ENCODE peak calls at places on chromosomes 3 and 15, in ten cellular contexts. U is uterus, P is RWPE1, Z is GM13976, F is GM06990, B is WTC11, V is left ventricle myocardium inferior, G is Calu3, M is thoracic aorta, S is endothelial cell. N is an unnamed sample.

GRCh38 chr15:83612226-83612625 is 41.7 kb upstream of the ADAMTSL3 start:
- DNase-seq in U (no peak), P (peak; percentile 12), Z (no peak), F (no peak), B (no peak), V (no peak), G (no peak), M (no peak), S (no peak), N (no peak)

GRCh38 chr3:37833790-37834189 is 27.9 kb upstream of the CTDSPL start:
- DNase-seq in U (no peak), P (no peak), Z (no peak), F (no peak), B (no peak), V (no peak), G (peak; percentile 11), M (no peak), S (peak; percentile 25), N (no peak)

GRCh38 chr3:25472153-25472552 is 44.1 kb downstream of the RARB start:
- DNase-seq in U (no peak), P (no peak), Z (no peak), F (no peak), B (no peak), V (no peak), G (no peak), M (no peak), S (no peak), N (no peak)

GRCh38 chr3:115401891-115402501 is 221.3 kb upstream of the GAP43 start:
- DNase-seq in U (no peak), P (no peak), Z (no peak), F (no peak), B (no peak), V (no peak), G (no peak), M (no peak), S (no peak), N (no peak)

GRCh38 chr3:128804017-128804816 is 75.2 kb upstream of the ACAD9 start:
- DNase-seq in U (no peak), P (no peak), Z (peak; percentile 84), F (peak; percentile 71), B (no peak), V (no peak), G (no peak), M (no peak), S (peak; percentile 32), N (peak; percentile 21)

GRCh38 chr15:27601239-27601942 is 497.7 kb downstream of the OCA2 start:
- DNase-seq in U (no peak), P (no peak), Z (no peak), F (no peak), B (no peak), V (no peak), G (no peak), M (no peak), S (no peak), N (no peak)

GRCh38 chr15:25691544-25692430 is 171.3 kb downstream of the ATP10A start:
- DNase-seq in U (peak; percentile 18), P (no peak), Z (no peak), F (no peak), B (no peak), V (no peak), G (no peak), M (no peak), S (no peak), N (no peak)

GRCh38 chr3:22157848-22158247 is 406.8 kb upstream of the ZNF385D start:
- DNase-seq in U (no peak), P (no peak), Z (no peak), F (no peak), B (no peak), V (no peak), G (no peak), M (no peak), S (no peak), N (no peak)

GRCh38 chr15:70353606-70354259 is 256.0 kb upstream of the TLE3 start:
- DNase-seq in U (no peak), P (no peak), Z (no peak), F (no peak), B (no peak), V (no peak), G (no peak), M (no peak), S (no peak), N (no peak)

GRCh38 chr3:170414202-170414663 is 4.4 kb upstream of the CLDN11 start:
- DNase-seq in U (peak; percentile 45), P (peak; percentile 59), Z (peak; percentile 61), F (no peak), B (peak; percentile 41), V (no peak), G (peak; percentile 55), M (no peak), S (peak; percentile 32), N (no peak)

GRCh38 chr3:38645601-38646000 is 3.9 kb downstream of the SCN5A start:
- DNase-seq in U (no peak), P (no peak), Z (peak; percentile 12), F (no peak), B (no peak), V (peak; percentile 66), G (no peak), M (no peak), S (no peak), N (no peak)

GRCh38 chr3:129317876-129318275 is 39.2 kb downstream of the HMCES start:
- DNase-seq in U (no peak), P (no peak), Z (no peak), F (no peak), B (no peak), V (no peak), G (no peak), M (no peak), S (no peak), N (no peak)

GRCh38 chr3:12508316-12508715 is 24.0 kb downstream of the TSEN2 start:
- DNase-seq in U (peak; percentile 36), P (peak; percentile 79), Z (no peak), F (no peak), B (no peak), V (no peak), G (no peak), M (peak; percentile 59), S (no peak), N (no peak)

GRCh38 chr15:56327721-56328502 is 37.3 kb upstream of the TEX9 start:
- DNase-seq in U (no peak), P (peak; percentile 58), Z (no peak), F (no peak), B (no peak), V (no peak), G (no peak), M (no peak), S (no peak), N (no peak)

GRCh38 chr3:107794664-107795443 is 272.1 kb downstream of the BBX start:
- DNase-seq in U (peak; percentile 51), P (peak; percentile 4), Z (no peak), F (no peak), B (no peak), V (no peak), G (no peak), M (no peak), S (no peak), N (no peak)

GRCh38 chr3:58725326-58725853 is 58.8 kb upstream of the FAM3D start:
- DNase-seq in U (no peak), P (no peak), Z (no peak), F (no peak), B (no peak), V (no peak), G (no peak), M (no peak), S (no peak), N (no peak)

GRCh38 chr15:87779746-87780145 is 476.8 kb downstream of the NTRK3 start:
- DNase-seq in U (no peak), P (no peak), Z (no peak), F (no peak), B (no peak), V (no peak), G (no peak), M (no peak), S (no peak), N (no peak)

GRCh38 chr15:87778358-87778757 is 478.2 kb downstream of the NTRK3 start:
- DNase-seq in U (no peak), P (no peak), Z (no peak), F (no peak), B (peak; percentile 23), V (no peak), G (no peak), M (no peak), S (no peak), N (no peak)

GRCh38 chr15:87781959-87782625 is 474.4 kb downstream of the NTRK3 start:
- DNase-seq in U (no peak), P (no peak), Z (no peak), F (no peak), B (no peak), V (no peak), G (no peak), M (no peak), S (no peak), N (no peak)

DNA sequence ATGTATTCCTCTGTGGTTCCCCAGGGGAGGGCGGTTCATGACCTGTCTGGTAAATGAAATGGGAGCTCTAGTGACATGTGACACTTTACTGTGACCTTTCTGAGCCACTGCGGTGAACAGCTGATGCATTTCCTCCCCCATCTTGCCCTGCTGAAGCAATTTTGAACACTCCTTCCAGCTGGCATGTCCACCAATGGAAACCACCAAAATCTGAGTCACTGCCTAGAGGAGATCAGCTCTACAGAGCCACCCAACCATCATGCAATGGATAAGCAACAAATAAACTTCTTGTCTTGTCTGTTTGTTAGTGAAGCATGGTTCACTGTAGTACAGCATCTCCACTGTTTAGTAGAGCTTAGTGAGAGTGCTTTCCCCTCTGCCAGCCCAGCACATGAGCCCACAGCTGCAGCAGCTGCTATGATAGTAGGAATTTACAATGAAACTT is 479.5 kb downstream of the NTRK3 start:
- DNase-seq in U (no peak), P (no peak), Z (no peak), F (no peak), B (no peak), V (no peak), G (no peak), M (peak; percentile 25), S (no peak), N (no peak)
- TF ChIP-seq CTCF in U (no peak), P (no peak), Z (no peak), F (no peak), B (no peak), V (no peak), G (no peak), M (no peak), S (no peak), N (no peak)

GRCh38 chr3:104273046-104273649 is 1093.6 kb upstream of the ALCAM start:
- DNase-seq in U (no peak), P (peak; percentile 5), Z (no peak), F (no peak), B (no peak), V (no peak), G (no peak), M (no peak), S (no peak), N (no peak)
- TF ChIP-seq CTCF in U (peak; percentile 35), P (peak; percentile 70), Z (peak; percentile 69), F (peak; percentile 72), B (peak; percentile 77), V (peak; percentile 72), G (no peak), M (peak; percentile 82), S (peak; percentile 82), N (no peak)

GRCh38 chr3:43856761-43857160 is 166.0 kb downstream of the ABHD5 start:
- DNase-seq in U (no peak), P (no peak), Z (no peak), F (no peak), B (no peak), V (no peak), G (no peak), M (no peak), S (no peak), N (no peak)
- TF ChIP-seq CTCF in U (no peak), P (no peak), Z (no peak), F (no peak), B (no peak), V (no peak), G (no peak), M (no peak), S (no peak), N (no peak)

GRCh38 chr3:46087871-46088270 is 60.6 kb upstream of the XCR1 start:
- DNase-seq in U (no peak), P (no peak), Z (no peak), F (no peak), B (no peak), V (no peak), G (no peak), M (no peak), S (no peak), N (no peak)
- TF ChIP-seq CTCF in U (no peak), P (no peak), Z (no peak), F (peak; percentile 19), B (no peak), V (peak; percentile 31), G (no peak), M (no peak), S (no peak), N (no peak)